ENCODE peak calls at places on chromosomes 4 and X, in eight cellular contexts. K is mammary epithelial cell, S is PC-3, N is lower lobe of right lung, I is A549, C is osteoblast, H is tibial nerve, X is HFF-Myc. Q is an unnamed sample.

GRCh38 chrX:103565752-103566151 is 19.6 kb upstream of the TCEAL4 start:
- DNase-seq in K (peak; percentile 78), S (peak; percentile 67), N (no peak), I (no peak), C (peak; percentile 8), H (no peak), X (no peak), Q (no peak)

GRCh38 chr4:111959202-111959601 is 186.1 kb upstream of the FAM241A start:
- DNase-seq in K (peak; percentile 60), S (peak; percentile 48), N (no peak), I (peak; percentile 7), C (no peak), H (no peak), X (peak; percentile 82), Q (no peak)

GRCh38 chrX:48945517-48946348 is 11.7 kb downstream of the OTUD5 start:
- DNase-seq in K (peak; percentile 27), S (peak; percentile 53), N (peak; percentile 54), I (peak; percentile 62), C (peak; percentile 94), H (no peak), X (no peak), Q (no peak)

GRCh38 chr4:77187231-77187630 is 30.2 kb downstream of the CCNG2 start:
- DNase-seq in K (no peak), S (no peak), N (no peak), I (no peak), C (no peak), H (no peak), X (no peak), Q (no peak)

GRCh38 chr4:169682360-169683047 is 62.1 kb downstream of the CLCN3 start:
- DNase-seq in K (no peak), S (no peak), N (no peak), I (no peak), C (no peak), H (no peak), X (no peak), Q (no peak)

GRCh38 chrX:65688403-65688881 is 21.0 kb downstream of the MSN start:
- DNase-seq in K (peak; percentile 61), S (no peak), N (no peak), I (no peak), C (no peak), H (no peak), X (no peak), Q (no peak)

GRCh38 chr4:10442976-10443375 is 14.2 kb downstream of the ZNF518B start:
- DNase-seq in K (peak; percentile 4), S (peak; percentile 8), N (no peak), I (no peak), C (no peak), H (no peak), X (no peak), Q (no peak)

GRCh38 chr4:4432341-4433125 is 45.6 kb downstream of the NSG1 start:
- DNase-seq in K (no peak), S (no peak), N (no peak), I (no peak), C (no peak), H (no peak), X (no peak), Q (no peak)

GRCh38 chr4:83850435-83850834 is 314.5 kb downstream of the GPAT3 start:
- DNase-seq in K (no peak), S (peak; percentile 23), N (no peak), I (peak; percentile 12), C (peak; percentile 4), H (no peak), X (no peak), Q (no peak)

GRCh38 chr4:131584587-131584986 is 1564.5 kb upstream of the PCDH10 start:
- DNase-seq in K (peak; percentile 98), S (no peak), N (no peak), I (no peak), C (no peak), H (no peak), X (no peak), Q (no peak)

GRCh38 chrX:103258275-103258674 is 3.3 kb upstream of the TCEAL8 start:
- DNase-seq in K (no peak), S (no peak), N (no peak), I (no peak), C (no peak), H (no peak), X (no peak), Q (no peak)

GRCh38 chrX:64842492-64842891 is 133.8 kb downstream of the ZC4H2 start:
- DNase-seq in K (no peak), S (no peak), N (no peak), I (no peak), C (no peak), H (no peak), X (no peak), Q (no peak)

GRCh38 chr4:103400405-103400804 is 202.3 kb upstream of the CENPE start:
- DNase-seq in K (peak; percentile 91), S (peak; percentile 25), N (no peak), I (no peak), C (no peak), H (no peak), X (peak; percentile 2), Q (no peak)

GRCh38 chr4:65589331-65589730 is 81.0 kb downstream of the EPHA5 start:
- DNase-seq in K (no peak), S (peak; percentile 47), N (no peak), I (no peak), C (no peak), H (no peak), X (no peak), Q (no peak)

GRCh38 chr4:77155631-77156345 is 1.2 kb upstream of the CCNG2 start:
- DNase-seq in K (no peak), S (no peak), N (no peak), I (no peak), C (no peak), H (no peak), X (no peak), Q (no peak)

GRCh38 chr4:1713003-1713397 is 881 bp upstream of the SLBP start:
- DNase-seq in K (no peak), S (no peak), N (no peak), I (no peak), C (no peak), H (no peak), X (no peak), Q (no peak)

GRCh38 chr4:147975325-147975724 is 243.4 kb downstream of the ARHGAP10 start:
- DNase-seq in K (peak; percentile 32), S (no peak), N (no peak), I (no peak), C (no peak), H (no peak), X (no peak), Q (no peak)

GRCh38 chr4:105273230-105273629 is 126.6 kb downstream of the TET2 start:
- DNase-seq in K (no peak), S (no peak), N (no peak), I (no peak), C (no peak), H (no peak), X (no peak), Q (no peak)

GRCh38 chrX:145405012-145405411 is 157.7 kb downstream of the SPANXN1 start:
- DNase-seq in K (peak; percentile 5), S (peak; percentile 62), N (no peak), I (peak; percentile 2), C (peak; percentile 27), H (no peak), X (no peak), Q (no peak)

DNA sequence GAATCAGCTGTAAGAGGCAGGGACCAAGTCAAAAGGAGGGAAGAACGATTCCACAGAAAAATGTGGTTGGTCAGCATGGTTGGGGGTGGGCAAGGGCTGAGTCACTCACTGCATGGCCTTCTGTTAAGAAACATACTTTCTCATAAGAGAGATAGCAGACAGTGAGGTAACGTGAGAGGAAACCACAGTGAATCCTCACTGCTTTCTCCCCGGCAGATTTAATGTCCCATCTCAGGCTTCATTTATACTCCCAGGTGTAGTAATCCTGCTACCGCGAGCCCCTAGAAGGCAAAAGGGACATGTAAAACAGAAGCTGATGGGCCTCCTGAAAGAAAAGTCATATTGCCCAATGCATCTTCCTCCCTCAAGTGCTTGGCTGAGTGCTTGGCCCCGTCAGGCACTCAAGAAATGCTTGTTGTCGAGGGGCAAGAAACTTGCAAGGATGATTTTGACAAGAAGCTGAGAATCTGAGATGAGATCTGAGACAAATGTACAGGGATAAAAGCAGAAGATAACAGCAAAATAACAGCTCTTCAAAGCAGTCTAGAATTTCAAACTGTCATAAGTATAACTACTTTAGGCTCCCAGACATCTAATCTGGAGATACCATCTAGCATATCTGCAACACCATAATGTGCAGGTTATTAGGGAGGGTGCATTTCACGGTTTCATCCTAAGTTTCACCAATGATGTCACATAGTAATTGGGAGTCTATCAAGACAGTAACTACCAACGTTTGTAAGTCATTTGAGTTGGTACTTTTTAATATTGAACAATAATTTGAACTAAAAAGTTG is 40.2 kb downstream of the SH3KBP1 start:
- DNase-seq in K (peak; percentile 65), S (peak; percentile 59), N (no peak), I (peak; percentile 3), C (no peak), H (no peak), X (peak; percentile 52), Q (peak; percentile 87)
- H3K4me3 ChIP-seq in K (no peak overlapping the region), S (no peak overlapping the region), N (no peak overlapping the region), I (no peak overlapping the region), C (no peak overlapping the region), H (no peak overlapping the region), X (no peak overlapping the region), Q (no peak overlapping the region)

GRCh38 chrX:24260827-24261550 is 52.9 kb downstream of the SUPT20HL2 start:
- DNase-seq in K (no peak), S (no peak), N (peak; percentile 53), I (no peak), C (peak; percentile 83), H (no peak), X (no peak), Q (peak; percentile 50)

GRCh38 chrX:24264383-24264782 is 49.5 kb downstream of the SUPT20HL2 start:
- DNase-seq in K (peak; percentile 24), S (peak; percentile 64), N (no peak), I (peak; percentile 16), C (no peak), H (no peak), X (no peak), Q (no peak)

GRCh38 chrX:24262309-24262708 is 51.6 kb downstream of the SUPT20HL2 start:
- DNase-seq in K (no peak), S (no peak), N (no peak), I (no peak), C (no peak), H (no peak), X (no peak), Q (no peak)

GRCh38 chrX:24257011-24257410 is 56.9 kb downstream of the SUPT20HL2 start:
- DNase-seq in K (no peak), S (no peak), N (no peak), I (no peak), C (no peak), H (no peak), X (no peak), Q (no peak)

GRCh38 chrX:24259544-24260240 is 54.2 kb downstream of the SUPT20HL2 start:
- DNase-seq in K (peak; percentile 64), S (peak; percentile 67), N (no peak), I (peak; percentile 43), C (peak; percentile 83), H (no peak), X (no peak), Q (peak; percentile 45)
- TF ChIP-seq CTCF in K (peak; percentile 83), S (peak; percentile 83), N (peak; percentile 48), I (peak; percentile 67), C (peak; percentile 79), H (peak; percentile 29), X (peak; percentile 52), Q (no peak)

GRCh38 chrX:41405551-41405950 is 41.6 kb upstream of the NYX start:
- DNase-seq in K (no peak), S (no peak), N (no peak), I (no peak), C (no peak), H (no peak), X (no peak), Q (no peak)
- H3K4me3 ChIP-seq in K (no peak overlapping the region), S (no peak overlapping the region), N (no peak overlapping the region), I (no peak overlapping the region), C (no peak overlapping the region), H (no peak overlapping the region), X (no peak overlapping the region), Q (no peak overlapping the region)

GRCh38 chr4:20684852-20685763 is 15.2 kb upstream of the PACRGL start:
- DNase-seq in K (no peak), S (peak; percentile 58), N (no peak), I (peak; percentile 1), C (no peak), H (no peak), X (no peak), Q (no peak)
- TF ChIP-seq CTCF in K (peak; percentile 41), S (peak; percentile 66), N (peak; percentile 56), I (peak; percentile 53), C (peak; percentile 58), H (peak; percentile 60), X (peak; percentile 24), Q (no peak)

Q was measured in lower leg skin.